ENCODE peak calls at places on chromosomes 5 and 9, in ten cellular contexts. E is astrocyte of the spinal cord, V is GM06990, Z is A673, X is MM.1S, M is esophagus squamous epithelium, Y is mucosa of descending colon, T is fibroblast of lung, I is OCI-LY7, F is AG04450. D is an unnamed sample.
A peak's percentile ranks its signal among the peaks of the same experiment; 100 is the strongest.

GRCh38 chr9:131635285-131635684 is 90.0 kb downstream of the PRRT1B start:
- DNase-seq in M (peak; percentile 58), E (peak; percentile 95), I (no peak), X (no peak), T (peak; percentile 98), F (peak; percentile 92), Y (peak; percentile 90), Z (peak; percentile 81), V (no peak), D (peak; percentile 92)

GRCh38 chr5:28249771-28250415 is 1211.5 kb upstream of the CDH9 start:
- DNase-seq in T (peak; percentile 26), X (no peak), V (no peak), M (no peak), F (no peak), Y (no peak), I (no peak), Z (no peak), E (no peak), D (no peak)

GRCh38 chr5:41128291-41128690 is 57.1 kb upstream of the MROH2B start:
- DNase-seq in X (no peak), I (no peak), Z (no peak), F (no peak), T (no peak), E (no peak), Y (no peak), M (no peak), V (no peak), D (peak; percentile 43)

GRCh38 chr9:6305954-6306563 is 22.1 kb upstream of the TPD52L3 start:
- DNase-seq in E (peak; percentile 44), T (peak; percentile 29), I (peak; percentile 50), Z (peak; percentile 65), Y (no peak), M (no peak), F (peak; percentile 13), V (peak; percentile 9), X (peak; percentile 61), D (peak; percentile 5)

GRCh38 chr5:180866296-180866695 is 5.2 kb upstream of the ZFP62 start:
- DNase-seq in Y (no peak), M (no peak), F (no peak), T (no peak), V (no peak), Z (no peak), E (no peak), X (no peak), I (no peak), D (no peak)

GRCh38 chr9:116671605-116672004 is 15.5 kb upstream of the TRIM32 start:
- DNase-seq in E (no peak), M (no peak), Z (no peak), Y (no peak), I (no peak), X (no peak), T (no peak), F (no peak), V (no peak), D (no peak)

GRCh38 chr5:138829341-138829740 is 45.8 kb downstream of the LRRTM2 start:
- DNase-seq in E (no peak), X (no peak), M (no peak), Y (no peak), Z (no peak), T (peak; percentile 23), F (no peak), V (no peak), I (no peak), D (no peak)

GRCh38 chr9:19371942-19372341 is 8.1 kb downstream of the RPS6 start:
- DNase-seq in F (no peak), V (no peak), X (no peak), E (no peak), Z (peak; percentile 37), I (peak; percentile 39), M (no peak), Y (no peak), T (no peak), D (no peak)

DNA sequence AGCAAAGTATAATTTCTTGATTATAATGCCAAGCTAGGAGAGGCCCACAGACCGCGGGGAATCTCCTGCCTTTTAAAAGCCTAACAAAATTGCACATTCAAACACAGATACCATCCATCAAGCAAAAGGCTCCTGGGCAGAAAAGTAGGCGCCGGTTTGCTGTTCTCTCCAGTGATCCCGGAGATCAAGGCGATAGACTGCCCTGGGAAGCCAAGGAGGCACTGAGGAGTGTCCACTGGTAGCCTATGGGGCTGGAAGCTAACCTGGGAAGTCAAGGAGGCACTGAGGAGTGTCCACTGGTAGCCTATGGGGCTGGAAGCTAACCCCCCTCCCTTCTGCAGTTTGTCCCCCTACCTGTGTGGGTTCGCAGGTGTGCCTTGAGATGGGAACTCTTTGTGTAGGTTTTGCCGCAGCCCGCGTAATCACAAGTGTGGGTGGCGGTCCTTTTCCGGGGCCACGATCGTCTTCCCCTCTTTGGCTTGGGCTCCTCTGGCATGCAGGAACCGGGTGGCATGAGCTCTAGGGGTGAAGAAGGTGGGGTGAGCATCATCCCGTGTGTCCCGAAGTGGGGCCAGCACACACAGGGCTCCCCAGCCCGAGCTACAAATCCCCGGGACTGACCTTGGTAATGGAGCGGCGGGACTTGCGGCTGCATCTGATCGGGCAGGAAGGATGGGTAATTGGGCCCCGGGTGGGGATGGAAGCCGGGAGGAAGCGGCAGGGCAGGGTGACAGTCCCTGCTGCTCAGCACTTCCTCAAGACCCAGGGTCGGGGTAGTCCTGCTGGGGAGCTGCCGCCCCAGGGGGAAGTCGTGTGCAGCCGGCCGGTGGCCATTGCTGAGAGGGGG is 2.7 kb downstream of the KLF4 start:
- DNase-seq in I (no peak), X (no peak), T (no peak), E (no peak), V (no peak), M (no peak), F (no peak), Y (no peak), Z (no peak), D (no peak)
- H3K4me3 ChIP-seq in I (no peak overlapping the region), X (no peak overlapping the region), T (peak overlapping the region; percentile 85), E (peak overlapping the region; percentile 76), V (no peak overlapping the region), M (peak overlapping the region; percentile 90), F (peak overlapping the region; percentile 74), Y (peak overlapping the region; percentile 67), Z (no peak overlapping the region), D (peak overlapping the region; percentile 53)

GRCh38 chr5:174751154-174751990 is 27.0 kb downstream of the MSX2 start:
- DNase-seq in E (no peak), Z (peak; percentile 20), T (peak; percentile 33), X (no peak), V (no peak), Y (no peak), M (no peak), I (no peak), F (no peak), D (no peak)

GRCh38 chr5:174750720-174751119 is 26.3 kb downstream of the MSX2 start:
- DNase-seq in V (no peak), Y (no peak), X (no peak), T (peak; percentile 76), I (no peak), M (no peak), E (peak; percentile 43), F (no peak), Z (peak; percentile 17), D (no peak)

GRCh38 chr5:174741352-174741751 is 17.0 kb downstream of the MSX2 start:
- DNase-seq in M (no peak), V (no peak), I (no peak), X (no peak), Y (no peak), F (no peak), Z (no peak), T (no peak), E (no peak), D (no peak)

GRCh38 chr5:174744896-174745295 is 20.5 kb downstream of the MSX2 start:
- DNase-seq in M (no peak), I (no peak), T (peak; percentile 33), Y (no peak), X (no peak), E (no peak), V (no peak), F (no peak), Z (no peak), D (no peak)

DNA sequence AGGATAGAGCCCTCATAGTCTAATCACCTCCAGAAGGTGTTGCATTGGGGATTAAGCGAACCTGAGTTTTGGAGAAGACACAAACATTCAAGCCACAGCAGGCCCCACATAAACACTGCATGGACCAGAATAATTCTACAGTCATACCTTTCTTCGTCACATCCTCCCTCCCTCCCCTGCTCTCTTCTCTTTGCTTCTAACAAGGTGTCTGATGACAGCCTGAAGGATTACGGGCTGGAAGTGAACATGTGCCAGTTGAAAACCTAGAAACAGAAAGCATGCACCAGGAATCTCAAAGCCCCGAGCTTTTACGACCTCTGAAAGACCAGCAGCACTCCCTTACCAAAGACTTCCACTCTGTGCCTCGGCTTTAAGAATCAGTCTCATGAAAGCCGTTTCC is 21.1 kb downstream of the MSX2 start:
- DNase-seq in V (no peak), F (no peak), E (no peak), Y (no peak), T (no peak), M (no peak), Z (no peak), I (no peak), X (no peak), D (no peak)
- TF ChIP-seq CTCF in V (no peak), F (no peak), E (no peak), Y (no peak), T (no peak), M (no peak), Z (no peak), I (no peak), X (no peak), D (no peak)

DNA sequence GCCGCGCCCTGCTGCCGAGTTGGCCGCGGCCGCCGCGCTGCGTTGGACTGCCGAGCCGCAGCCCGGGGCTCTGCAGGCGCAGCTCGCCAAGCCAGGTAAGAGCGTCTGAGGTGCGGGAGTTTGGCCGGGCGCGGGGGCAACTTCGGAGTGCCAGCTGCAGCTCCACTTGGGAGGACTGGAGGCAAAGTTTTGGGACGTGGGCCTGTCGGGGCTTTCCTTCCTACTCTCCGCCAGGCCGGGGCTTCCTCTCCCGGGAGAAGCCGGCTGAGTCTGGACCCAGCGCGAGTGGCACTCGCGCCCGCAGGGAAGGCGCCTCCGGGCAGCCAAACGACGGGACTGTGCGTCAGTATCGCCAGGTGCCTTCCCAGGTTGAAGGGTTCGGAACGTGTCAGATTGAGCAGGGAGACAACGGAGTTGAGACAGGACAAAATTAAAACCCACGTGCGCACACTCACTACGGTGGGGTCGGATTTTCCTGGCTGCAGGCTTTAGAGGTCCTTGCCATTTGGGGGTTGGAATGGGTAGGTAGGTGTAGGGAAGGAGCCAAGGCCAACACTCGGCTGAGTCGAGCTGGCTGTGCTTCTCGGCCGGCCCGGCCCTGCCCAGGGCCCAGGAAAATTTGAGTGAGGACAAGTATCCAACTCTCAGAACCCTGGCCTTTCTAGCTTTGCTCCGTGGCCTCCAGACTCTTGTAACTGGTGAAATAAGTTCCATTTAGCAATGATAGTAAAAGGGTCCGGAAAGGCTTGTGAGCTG is 1.1 kb downstream of the DMRT3 start:
- DNase-seq in F (no peak), I (no peak), X (no peak), E (no peak), M (no peak), T (no peak), Y (no peak), V (no peak), Z (no peak), D (no peak)
- H3K4me3 ChIP-seq in F (no peak overlapping the region), I (no peak overlapping the region), X (no peak overlapping the region), E (no peak overlapping the region), M (peak overlapping the region; percentile 40), T (no peak overlapping the region), Y (no peak overlapping the region), V (no peak overlapping the region), Z (no peak overlapping the region), D (no peak overlapping the region)

DNA sequence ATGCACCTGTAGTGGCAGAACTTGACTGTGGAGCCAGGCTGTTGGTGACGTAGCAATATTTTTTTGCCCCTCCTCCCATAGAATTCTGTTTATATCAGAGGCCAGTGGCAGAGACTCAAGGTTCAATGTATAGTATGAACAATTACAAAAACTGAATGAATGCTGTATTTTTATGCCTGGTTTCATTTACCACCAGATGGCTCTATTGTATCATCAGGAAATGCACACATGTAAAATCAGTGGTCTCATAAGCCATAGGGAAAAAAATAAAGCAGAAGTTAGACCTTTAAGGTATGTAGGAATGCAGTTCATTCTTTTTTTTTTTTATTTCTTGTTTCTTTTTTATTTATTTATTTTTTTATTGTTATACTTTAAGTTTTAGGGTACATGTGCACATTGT is 43.6 kb downstream of the CCDC192 start:
- DNase-seq in T (peak; percentile 27), M (no peak), E (peak; percentile 39), Z (peak; percentile 4), X (no peak), F (peak; percentile 18), I (peak; percentile 21), Y (no peak), V (no peak), D (no peak)
- TF ChIP-seq CTCF in T (peak; percentile 62), M (peak; percentile 18), E (peak; percentile 55), Z (peak; percentile 45), X (peak; percentile 30), F (peak; percentile 76), I (peak; percentile 62), Y (no peak), V (peak; percentile 41), D (peak; percentile 48)